ENCODE peak calls at places on chromosome X, in seven cellular contexts. N is epithelial cell of prostate, I is hypothalamus, C is psoas muscle, J is body of pancreas, E is AG20443, B is KBM-7. G is an unnamed sample.

GRCh38 chrX:112761239-112762207 is 79.1 kb downstream of the AMOT start:
- DNase-seq in N (no peak), I (no peak), C (no peak), J (no peak), E (no peak), B (peak; percentile 19), G (no peak)

GRCh38 chrX:19832186-19832965 is 55.0 kb downstream of the SH3KBP1 start:
- DNase-seq in N (no peak), I (no peak), C (no peak), J (no peak), E (no peak), B (no peak), G (no peak)

GRCh38 chrX:68462653-68463052 is 29.4 kb upstream of the OPHN1 start:
- DNase-seq in N (no peak), I (no peak), C (no peak), J (peak; percentile 34), E (no peak), B (peak; percentile 83), G (no peak)

GRCh38 chrX:132710756-132711155 is 221.9 kb upstream of the MBNL3 start:
- DNase-seq in N (no peak), I (no peak), C (no peak), J (no peak), E (no peak), B (no peak), G (no peak)

GRCh38 chrX:144681501-144681900 is 565.8 kb upstream of the SPANXN1 start:
- DNase-seq in N (no peak), I (no peak), C (no peak), J (no peak), E (no peak), B (peak; percentile 63), G (no peak)

GRCh38 chrX:38004046-38004445 is 2.3 kb upstream of the SYTL5 start:
- DNase-seq in N (no peak), I (no peak), C (no peak), J (no peak), E (no peak), B (no peak), G (no peak)

GRCh38 chrX:10190367-10190766 is 33.6 kb downstream of the CLCN4 start:
- DNase-seq in N (no peak), I (no peak), C (no peak), J (peak; percentile 63), E (peak; percentile 55), B (peak; percentile 71), G (no peak)

GRCh38 chrX:24890677-24891076 is 125.1 kb downstream of the ARX start:
- DNase-seq in N (peak; percentile 8), I (no peak), C (no peak), J (no peak), E (no peak), B (no peak), G (no peak)

GRCh38 chrX:99033226-99033901 is 1376.7 kb downstream of the PCDH19 start:
- DNase-seq in N (no peak), I (no peak), C (no peak), J (no peak), E (no peak), B (no peak), G (no peak)

GRCh38 chrX:121987163-121987562 is 939.8 kb downstream of the GLUD2 start:
- DNase-seq in N (no peak), I (no peak), C (no peak), J (no peak), E (peak; percentile 24), B (no peak), G (no peak)

GRCh38 chrX:39196192-39197102 is 395.2 kb downstream of the MID1IP1 start:
- DNase-seq in N (peak; percentile 22), I (no peak), C (no peak), J (peak; percentile 43), E (peak; percentile 38), B (peak; percentile 86), G (no peak)

GRCh38 chrX:11414091-11414490 is 120.9 kb downstream of the AMELX start:
- DNase-seq in N (no peak), I (no peak), C (no peak), J (no peak), E (no peak), B (no peak), G (no peak)

GRCh38 chrX:292900-293897 is 12.0 kb downstream of the PLCXD1 start:
- DNase-seq in N (no peak), I (no peak), C (no peak), J (no peak), E (no peak), B (no peak), G (no peak)

GRCh38 chrX:108257556-108257955 is 166.0 kb downstream of the ATG4A start:
- DNase-seq in N (no peak), I (no peak), C (no peak), J (no peak), E (no peak), B (no peak), G (no peak)

GRCh38 chrX:119419146-119419545 is 20.0 kb downstream of the SLC25A43 start:
- DNase-seq in N (no peak), I (no peak), C (no peak), J (peak; percentile 19), E (no peak), B (no peak), G (no peak)

GRCh38 chrX:74242050-74242449 is 61.9 kb upstream of the ZCCHC13 start:
- DNase-seq in N (no peak), I (no peak), C (no peak), J (no peak), E (peak; percentile 11), B (no peak), G (no peak)

GRCh38 chrX:20418379-20418778 is 151.7 kb upstream of the RPS6KA3 start:
- DNase-seq in N (no peak), I (no peak), C (no peak), J (no peak), E (no peak), B (peak; percentile 72), G (no peak)

GRCh38 chrX:16552546-16552945 is 97.4 kb upstream of the S100G start:
- DNase-seq in N (peak; percentile 22), I (no peak), C (no peak), J (no peak), E (peak; percentile 17), B (no peak), G (no peak)

GRCh38 chrX:10156199-10157031 is at the start of gene CLCN4:
- DNase-seq in N (no peak), I (peak; percentile 52), C (peak; percentile 89), J (peak; percentile 73), E (peak; percentile 69), B (peak; percentile 74), G (no peak)

GRCh38 chrX:45621356-45622041 is 420.8 kb upstream of the DIPK2B start:
- DNase-seq in N (peak; percentile 27), I (no peak), C (no peak), J (no peak), E (peak; percentile 30), B (no peak), G (no peak)

GRCh38 chrX:78102100-78102499 is 1.9 kb upstream of the PGK1 start:
- DNase-seq in N (no peak), I (no peak), C (no peak), J (no peak), E (no peak), B (no peak), G (no peak)

GRCh38 chrX:7170903-7171302 is 22.9 kb upstream of the PUDP start:
- DNase-seq in N (no peak), I (no peak), C (no peak), J (peak; percentile 2), E (no peak), B (peak; percentile 43), G (peak; percentile 15)

GRCh38 chrX:39642071-39642470 is 455.7 kb downstream of the BCOR start:
- DNase-seq in N (no peak), I (no peak), C (no peak), J (no peak), E (no peak), B (no peak), G (no peak)

GRCh38 chrX:37509349-37509748 is 62.1 kb upstream of the LANCL3 start:
- DNase-seq in N (no peak), I (no peak), C (no peak), J (no peak), E (no peak), B (peak; percentile 46), G (no peak)

GRCh38 chrX:132488819-132489255 is at the start of gene MBNL3:
- DNase-seq in N (no peak), I (peak; percentile 25), C (peak; percentile 68), J (peak; percentile 67), E (peak; percentile 19), B (peak; percentile 86), G (peak; percentile 52)

GRCh38 chrX:147803948-147804347 is 107.8 kb upstream of the FMR1 start:
- DNase-seq in N (no peak), I (no peak), C (no peak), J (peak; percentile 2), E (peak; percentile 15), B (peak; percentile 31), G (no peak)

GRCh38 chrX:22399793-22400192 is 127.1 kb downstream of the CBLL2 start:
- DNase-seq in N (peak; percentile 36), I (no peak), C (no peak), J (no peak), E (no peak), B (no peak), G (no peak)

GRCh38 chrX:10549280-10549679 is 71.1 kb downstream of the MID1 start:
- DNase-seq in N (no peak), I (no peak), C (no peak), J (no peak), E (no peak), B (no peak), G (no peak)

GRCh38 chrX:103187953-103188475 is 26.9 kb upstream of the BEX4 start:
- DNase-seq in N (no peak), I (no peak), C (no peak), J (no peak), E (no peak), B (no peak), G (no peak)

GRCh38 chrX:31132803-31133202 is 61.0 kb upstream of the FTHL17 start:
- DNase-seq in N (no peak), I (no peak), C (no peak), J (no peak), E (no peak), B (peak; percentile 78), G (no peak)

GRCh38 chrX:71315917-71316316 is 14.4 kb downstream of the ITGB1BP2 start:
- DNase-seq in N (no peak), I (no peak), C (no peak), J (no peak), E (peak; percentile 33), B (no peak), G (no peak)

GRCh38 chrX:34053931-34054330 is 78.2 kb downstream of the FAM47A start:
- DNase-seq in N (no peak), I (no peak), C (no peak), J (no peak), E (no peak), B (no peak), G (no peak)

GRCh38 chrX:134186362-134187121 is 50.4 kb upstream of the CCDC160 start:
- DNase-seq in N (no peak), I (no peak), C (no peak), J (no peak), E (no peak), B (peak; percentile 66), G (peak; percentile 28)

GRCh38 chrX:53013291-53013690 is 35.3 kb upstream of the GPR173 start:
- DNase-seq in N (no peak), I (no peak), C (no peak), J (no peak), E (no peak), B (no peak), G (no peak)

GRCh38 chrX:12973561-12974216 is 1.2 kb upstream of the TMSB4X start:
- DNase-seq in N (no peak), I (no peak), C (no peak), J (peak; percentile 34), E (no peak), B (peak; percentile 83), G (no peak)

GRCh38 chrX:21883258-21883657 is 27.5 kb downstream of the YY2 start:
- DNase-seq in N (no peak), I (no peak), C (no peak), J (peak; percentile 19), E (no peak), B (peak; percentile 75), G (no peak)